ENCODE peak calls at places on chromosomes 4 and X, in eight cellular contexts. I is hippocampal formation, E is NCI-H1417, T is ELR, P is GM10248, Q is ELF-1, K is esophagus squamous epithelium, X is AG09319. Z is an unnamed sample.

GRCh38 chr4:148026022-148026421 is 294.1 kb downstream of the ARHGAP10 start:
- DNase-seq in I (no peak), E (no peak), T (peak; percentile 19), P (no peak), Q (no peak), K (no peak), X (peak; percentile 71), Z (no peak)

GRCh38 chr4:113502476-113502875 is 259.1 kb downstream of the CAMK2D start:
- DNase-seq in I (no peak), E (no peak), T (peak; percentile 42), P (no peak), Q (no peak), K (no peak), X (no peak), Z (no peak)

GRCh38 chr4:73583661-73584060 is 36.6 kb downstream of the RASSF6 start:
- DNase-seq in I (no peak), E (no peak), T (no peak), P (no peak), Q (peak; percentile 70), K (no peak), X (no peak), Z (no peak)

GRCh38 chr4:54165438-54165837 is 63.7 kb upstream of the PDGFRA start:
- DNase-seq in I (no peak), E (no peak), T (peak; percentile 89), P (no peak), Q (no peak), K (no peak), X (peak; percentile 65), Z (no peak)

GRCh38 chr4:95167809-95168208 is 381.0 kb downstream of the UNC5C start:
- DNase-seq in I (no peak), E (peak; percentile 9), T (no peak), P (no peak), Q (no peak), K (no peak), X (no peak), Z (no peak)

GRCh38 chrX:150257348-150258175 is 105.6 kb upstream of the MAMLD1 start:
- DNase-seq in I (no peak), E (no peak), T (no peak), P (no peak), Q (no peak), K (no peak), X (no peak), Z (no peak)

GRCh38 chr4:87853108-87853507 is 20.3 kb downstream of the MEPE start:
- DNase-seq in I (peak; percentile 83), E (peak; percentile 72), T (peak; percentile 61), P (peak; percentile 29), Q (peak; percentile 27), K (no peak), X (no peak), Z (peak; percentile 2)

GRCh38 chr4:40515037-40515397 is 114.6 kb downstream of the RBM47 start:
- DNase-seq in I (no peak), E (no peak), T (no peak), P (no peak), Q (no peak), K (no peak), X (no peak), Z (no peak)

GRCh38 chr4:151015458-151016344 is 617 bp upstream of the LRBA start:
- DNase-seq in I (peak; percentile 47), E (peak; percentile 97), T (peak; percentile 76), P (peak; percentile 90), Q (peak; percentile 94), K (peak; percentile 35), X (no peak), Z (peak; percentile 35)

GRCh38 chr4:71607780-71608673 is 175.9 kb downstream of the GC start:
- DNase-seq in I (no peak), E (no peak), T (peak; percentile 76), P (no peak), Q (no peak), K (no peak), X (no peak), Z (no peak)

GRCh38 chrX:107678957-107679740 is 50.8 kb downstream of the PRPS1 start:
- DNase-seq in I (no peak), E (no peak), T (peak; percentile 63), P (no peak), Q (no peak), K (peak; percentile 39), X (no peak), Z (no peak)

GRCh38 chrX:107677501-107677901 is 49.2 kb downstream of the PRPS1 start:
- DNase-seq in I (no peak), E (peak; percentile 57), T (peak; percentile 8), P (no peak), Q (peak; percentile 60), K (no peak), X (no peak), Z (no peak)

GRCh38 chr4:4696521-4696920 is 154.7 kb upstream of the STX18 start:
- DNase-seq in I (no peak), E (no peak), T (no peak), P (no peak), Q (no peak), K (no peak), X (no peak), Z (no peak)

GRCh38 chrX:38890963-38891362 is 89.7 kb downstream of the MID1IP1 start:
- DNase-seq in I (no peak), E (no peak), T (no peak), P (no peak), Q (no peak), K (no peak), X (no peak), Z (no peak)

GRCh38 chrX:129679856-129680255 is 25.1 kb upstream of the APLN start:
- DNase-seq in I (no peak), E (peak; percentile 7), T (peak; percentile 57), P (no peak), Q (no peak), K (no peak), X (no peak), Z (peak; percentile 12)

GRCh38 chr4:8468746-8469535 is 28.4 kb downstream of the TRMT44 start:
- DNase-seq in I (peak; percentile 22), E (peak; percentile 38), T (peak; percentile 61), P (peak; percentile 82), Q (peak; percentile 83), K (no peak), X (peak; percentile 39), Z (no peak)

GRCh38 chr4:154082760-154083530 is 294.1 kb upstream of the SFRP2 start:
- DNase-seq in I (no peak), E (peak; percentile 9), T (peak; percentile 2), P (no peak), Q (peak; percentile 72), K (no peak), X (no peak), Z (no peak)

GRCh38 chr4:2243682-2244380 is 1.9 kb upstream of the HAUS3 start:
- DNase-seq in I (peak; percentile 32), E (peak; percentile 59), T (peak; percentile 56), P (peak; percentile 48), Q (no peak), K (no peak), X (no peak), Z (no peak)

GRCh38 chr4:166087569-166087968 is 214.5 kb downstream of the TLL1 start:
- DNase-seq in I (no peak), E (no peak), T (no peak), P (no peak), Q (no peak), K (no peak), X (no peak), Z (no peak)

GRCh38 chr4:72194453-72194852 is 162.7 kb downstream of the NPFFR2 start:
- DNase-seq in I (no peak), E (no peak), T (no peak), P (no peak), Q (no peak), K (no peak), X (no peak), Z (no peak)

GRCh38 chr4:137267024-137267423 is 265.3 kb downstream of the PCDH18 start:
- DNase-seq in I (no peak), E (no peak), T (peak; percentile 55), P (no peak), Q (no peak), K (no peak), X (no peak), Z (no peak)

GRCh38 chr4:72418458-72418857 is 150.6 kb downstream of the ADAMTS3 start:
- DNase-seq in I (peak; percentile 10), E (no peak), T (peak; percentile 27), P (no peak), Q (no peak), K (no peak), X (peak; percentile 40), Z (peak; percentile 91)

GRCh38 chrX:47172971-47173792 is 20.4 kb upstream of the UBA1 start:
- DNase-seq in I (no peak), E (no peak), T (no peak), P (no peak), Q (no peak), K (no peak), X (no peak), Z (no peak)

GRCh38 chr4:169098969-169099685 is 89.1 kb upstream of the CBR4 start:
- DNase-seq in I (no peak), E (no peak), T (no peak), P (no peak), Q (no peak), K (no peak), X (no peak), Z (no peak)

GRCh38 chr4:11495818-11496217 is 67.1 kb upstream of the HS3ST1 start:
- DNase-seq in I (no peak), E (no peak), T (no peak), P (no peak), Q (no peak), K (no peak), X (no peak), Z (no peak)

GRCh38 chr4:19402666-19403065 is 849.0 kb upstream of the SLIT2 start:
- DNase-seq in I (no peak), E (no peak), T (no peak), P (no peak), Q (no peak), K (no peak), X (no peak), Z (no peak)

GRCh38 chr4:75886104-75886503 is 16.1 kb downstream of the PPEF2 start:
- DNase-seq in I (no peak), E (no peak), T (no peak), P (no peak), Q (no peak), K (no peak), X (no peak), Z (no peak)

GRCh38 chr4:3423952-3424351 is 17.8 kb upstream of the HGFAC start:
- DNase-seq in I (no peak), E (peak; percentile 7), T (no peak), P (no peak), Q (no peak), K (no peak), X (no peak), Z (no peak)

GRCh38 chr4:134544303-134544761 is 342.7 kb upstream of the PABPC4L start:
- DNase-seq in I (no peak), E (peak; percentile 90), T (peak; percentile 78), P (no peak), Q (no peak), K (no peak), X (no peak), Z (no peak)

GRCh38 chr4:3292571-3293409 is at the start of gene RGS12:
- DNase-seq in I (peak; percentile 93), E (peak; percentile 91), T (peak; percentile 93), P (peak; percentile 97), Q (peak; percentile 91), K (peak; percentile 51), X (peak; percentile 83), Z (peak; percentile 60)

GRCh38 chr4:22524895-22525294 is 9.0 kb upstream of the ADGRA3 start:
- DNase-seq in I (no peak), E (no peak), T (no peak), P (no peak), Q (no peak), K (no peak), X (no peak), Z (no peak)

GRCh38 chr4:23373269-23373668 is 516.6 kb downstream of the PPARGC1A start:
- DNase-seq in I (no peak), E (peak; percentile 8), T (peak; percentile 20), P (no peak), Q (peak; percentile 30), K (no peak), X (no peak), Z (no peak)